ENCODE peak calls at places on chromosome 5, in six cellular contexts. S is hippocampal formation, P is AG08395, U is pons, F is PC-3, Q is HFF-Myc. R is an unnamed sample.

GRCh38 chr5:39518516-39518915 is 93.7 kb upstream of the DAB2 start:
- DNase-seq in U (peak; percentile 28), S (no peak), P (peak; percentile 51), Q (peak; percentile 59), F (peak; percentile 59), R (no peak)

GRCh38 chr5:73617510-73618279 is 8.3 kb upstream of the ARHGEF28 start:
- DNase-seq in F (peak; percentile 41), U (no peak), P (no peak), S (no peak), Q (no peak), R (no peak)

GRCh38 chr5:147307170-147307569 is 72.3 kb downstream of the STK32A start:
- DNase-seq in P (no peak), F (no peak), S (no peak), Q (no peak), U (no peak), R (no peak)

GRCh38 chr5:121189569-121190305 is 661.9 kb upstream of the FTMT start:
- DNase-seq in S (no peak), Q (no peak), P (no peak), U (peak; percentile 44), F (peak; percentile 3), R (no peak)

GRCh38 chr5:172350212-172351181 is 66.9 kb upstream of the UBTD2 start:
- DNase-seq in S (no peak), F (no peak), P (no peak), U (no peak), Q (no peak), R (no peak)

GRCh38 chr5:171355302-171355724 is 32.3 kb upstream of the NPM1 start:
- DNase-seq in P (no peak), S (no peak), F (no peak), Q (no peak), U (no peak), R (peak; percentile 51)

GRCh38 chr5:142070000-142070399 is 38.6 kb upstream of the NDFIP1 start:
- DNase-seq in S (no peak), U (no peak), Q (no peak), F (no peak), P (no peak), R (no peak)

GRCh38 chr5:128252794-128253193 is 169.2 kb downstream of the SLC12A2 start:
- DNase-seq in U (no peak), P (no peak), F (no peak), S (no peak), Q (no peak), R (no peak)

GRCh38 chr5:160298189-160298588 is 14.2 kb downstream of the CCNJL start:
- DNase-seq in U (no peak), P (no peak), Q (no peak), F (no peak), S (no peak), R (no peak)

GRCh38 chr5:138051441-138052296 is 18.8 kb upstream of the FAM13B start:
- DNase-seq in S (no peak), U (no peak), Q (no peak), P (no peak), F (no peak), R (no peak)

GRCh38 chr5:176837707-176838115 is 27.4 kb downstream of the UNC5A start:
- DNase-seq in U (peak; percentile 56), S (peak; percentile 31), P (peak; percentile 85), F (peak; percentile 88), Q (peak; percentile 70), R (no peak)

GRCh38 chr5:61805101-61805500 is 473.0 kb downstream of the ZSWIM6 start:
- DNase-seq in P (peak; percentile 40), S (no peak), Q (peak; percentile 56), F (peak; percentile 71), U (no peak), R (no peak)

GRCh38 chr5:79876510-79876909 is 114.6 kb downstream of the MTX3 start:
- DNase-seq in F (no peak), P (no peak), S (no peak), Q (no peak), U (peak; percentile 9), R (no peak)

GRCh38 chr5:139182528-139183296 is 15.5 kb downstream of the SIL1 start:
- DNase-seq in Q (no peak), P (no peak), U (no peak), F (no peak), S (no peak), R (no peak)

GRCh38 chr5:891117-891836 is 1.3 kb downstream of the BRD9 start:
- DNase-seq in F (peak; percentile 80), S (no peak), P (no peak), U (no peak), Q (no peak), R (no peak)

GRCh38 chr5:137142371-137143243 is 356.5 kb downstream of the SPOCK1 start:
- DNase-seq in Q (peak; percentile 63), F (peak; percentile 78), P (peak; percentile 92), U (no peak), S (no peak), R (peak; percentile 21)

GRCh38 chr5:112574566-112574965 is 155.5 kb upstream of the EPB41L4A start:
- DNase-seq in P (no peak), Q (no peak), F (no peak), U (no peak), S (no peak), R (no peak)

GRCh38 chr5:4879693-4880303 is 260.3 kb upstream of the ADAMTS16 start:
- DNase-seq in P (peak; percentile 83), U (peak; percentile 79), S (peak; percentile 85), F (peak; percentile 88), Q (peak; percentile 25), R (no peak)

R was measured in GM12878.